ENCODE peak calls at places on chromosomes 6 and 20, in ten cellular contexts. O is stimulated activated CD4-positive, alpha-beta T cell treated with anti-CD3 and anti-CD28 coated beads, Interleukin-1b, Interleukin-23, amount 100 ng/mL, for 1 hour; Q is PC-9; C is AML-193; I is Right ventricle myocardium inferior; D is GM18507; L is CD8-positive, alpha-beta T cell; W is dermis blood vessel endothelial cell; K is cerebellum; U is stimulated activated CD8-positive, alpha-beta memory T cell treated with anti-CD3 and anti-CD28 coated beads, Interleukin-4, amount 100 ng/mL, for 24 hours. E is an unnamed sample.
A peak's percentile ranks its signal among the peaks of the same experiment; 100 is the strongest.

GRCh38 chr20:24668791-24669190 is 199.4 kb downstream of the SYNDIG1 start:
- DNase-seq in O (no peak), Q (no peak), C (no peak), I (no peak), D (no peak), L (no peak), W (no peak), K (no peak), U (no peak), E (no peak)

GRCh38 chr6:126437225-126437624 is 97.3 kb downstream of the CENPW start:
- DNase-seq in O (no peak), Q (no peak), C (no peak), I (no peak), D (no peak), L (no peak), W (no peak), K (no peak), U (no peak), E (no peak)

GRCh38 chr20:62995481-62995880 is 11.3 kb downstream of the BHLHE23 start:
- DNase-seq in O (no peak), Q (no peak), C (no peak), I (peak; percentile 49), D (no peak), L (no peak), W (no peak), K (no peak), U (no peak), E (no peak)

GRCh38 chr6:30071081-30071818 is 4.3 kb downstream of the PPP1R11 start:
- DNase-seq in O (no peak), Q (no peak), C (no peak), I (no peak), D (no peak), L (no peak), W (peak; percentile 44), K (no peak), U (no peak), E (no peak)

GRCh38 chr6:100920028-100920427 is 38.9 kb upstream of the ASCC3 start:
- DNase-seq in O (no peak), Q (no peak), C (no peak), I (no peak), D (no peak), L (no peak), W (no peak), K (no peak), U (no peak), E (no peak)

GRCh38 chr6:170232186-170233002 is 58.5 kb downstream of the DLL1 start:
- DNase-seq in O (no peak), Q (no peak), C (no peak), I (peak; percentile 56), D (no peak), L (no peak), W (no peak), K (no peak), U (no peak), E (no peak)

GRCh38 chr20:38123021-38123587 is 42.0 kb downstream of the TGM2 start:
- DNase-seq in O (no peak), Q (peak; percentile 75), C (no peak), I (no peak), D (no peak), L (no peak), W (peak; percentile 52), K (no peak), U (no peak), E (peak; percentile 66)

GRCh38 chr6:36940027-36940426 is 14.5 kb upstream of the PI16 start:
- DNase-seq in O (no peak), Q (no peak), C (no peak), I (no peak), D (no peak), L (no peak), W (no peak), K (no peak), U (no peak), E (no peak)

GRCh38 chr6:119454694-119455093 is 105.1 kb upstream of the MAN1A1 start:
- DNase-seq in O (no peak), Q (no peak), C (no peak), I (no peak), D (no peak), L (no peak), W (peak; percentile 6), K (no peak), U (no peak), E (no peak)

GRCh38 chr6:15264902-15265761 is 19.3 kb downstream of the JARID2 start:
- DNase-seq in O (no peak), Q (no peak), C (no peak), I (no peak), D (no peak), L (no peak), W (peak; percentile 35), K (no peak), U (no peak), E (no peak)

GRCh38 chr6:154462425-154462824 is 48.1 kb downstream of the CNKSR3 start:
- DNase-seq in O (no peak), Q (no peak), C (no peak), I (no peak), D (no peak), L (no peak), W (no peak), K (no peak), U (no peak), E (no peak)

GRCh38 chr6:124961784-124962611 is at the start of gene RNF217:
- DNase-seq in O (no peak), Q (peak; percentile 51), C (no peak), I (peak; percentile 85), D (no peak), L (no peak), W (peak; percentile 74), K (peak; percentile 68), U (no peak), E (peak; percentile 84)

GRCh38 chr20:7714549-7714948 is 225.7 kb downstream of the HAO1 start:
- DNase-seq in O (no peak), Q (no peak), C (no peak), I (no peak), D (no peak), L (no peak), W (no peak), K (no peak), U (no peak), E (no peak)

GRCh38 chr6:159646731-159647130 is 46.3 kb downstream of the SOD2 start:
- DNase-seq in O (no peak), Q (no peak), C (no peak), I (no peak), D (peak; percentile 18), L (no peak), W (no peak), K (no peak), U (no peak), E (no peak)

GRCh38 chr20:32564921-32565734 is 20.0 kb downstream of the NOL4L start:
- DNase-seq in O (no peak), Q (no peak), C (no peak), I (peak; percentile 79), D (no peak), L (no peak), W (peak; percentile 40), K (no peak), U (no peak), E (no peak)

GRCh38 chr20:1631309-1632227 is 11.8 kb upstream of the SIRPB1 start:
- DNase-seq in O (no peak), Q (peak; percentile 84), C (no peak), I (no peak), D (no peak), L (no peak), W (no peak), K (no peak), U (no peak), E (no peak)

GRCh38 chr6:27334141-27334540 is 22.1 kb upstream of the POM121L2 start:
- DNase-seq in O (no peak), Q (no peak), C (no peak), I (no peak), D (no peak), L (no peak), W (no peak), K (no peak), U (no peak), E (no peak)

GRCh38 chr20:57008217-57008616 is 258.2 kb downstream of the BMP7 start:
- DNase-seq in O (no peak), Q (peak; percentile 67), C (no peak), I (no peak), D (no peak), L (no peak), W (no peak), K (no peak), U (no peak), E (no peak)

GRCh38 chr20:46520976-46521579 is 7.7 kb upstream of the ZNF334 start:
- DNase-seq in O (no peak), Q (peak; percentile 58), C (peak; percentile 41), I (no peak), D (peak; percentile 37), L (peak; percentile 25), W (peak; percentile 78), K (peak; percentile 72), U (no peak), E (no peak)

GRCh38 chr6:11433860-11434259 is 103.7 kb upstream of the TMEM170B start:
- DNase-seq in O (no peak), Q (no peak), C (no peak), I (no peak), D (no peak), L (no peak), W (no peak), K (no peak), U (no peak), E (no peak)

GRCh38 chr6:81696505-81696904 is 56.0 kb downstream of the TENT5A start:
- DNase-seq in O (no peak), Q (peak; percentile 81), C (no peak), I (no peak), D (no peak), L (no peak), W (peak; percentile 2), K (no peak), U (no peak), E (no peak)

GRCh38 chr20:60224914-60225313 is 266.7 kb downstream of the CDH26 start:
- DNase-seq in O (no peak), Q (no peak), C (no peak), I (no peak), D (no peak), L (no peak), W (no peak), K (no peak), U (no peak), E (no peak)

GRCh38 chr20:40962733-40963504 is 65.7 kb upstream of the TOP1 start:
- DNase-seq in O (peak; percentile 32), Q (peak; percentile 54), C (peak; percentile 62), I (peak; percentile 84), D (peak; percentile 63), L (peak; percentile 69), W (peak; percentile 79), K (peak; percentile 61), U (peak; percentile 59), E (no peak)

GRCh38 chr20:5150226-5151076 is 23.6 kb downstream of the CDS2 start:
- DNase-seq in O (no peak), Q (no peak), C (no peak), I (no peak), D (no peak), L (no peak), W (peak; percentile 69), K (no peak), U (no peak), E (no peak)

E was measured in ascending aorta.